ENCODE peak calls at places on chromosomes 7 and 10, in nine cellular contexts. S is stomach, W is sigmoid colon, V is transverse colon, T is endothelial cell of umbilical vein, B is HCT116, R is Panc1, L is breast epithelium, J is esophagus muscularis mucosa. A is an unnamed sample.

GRCh38 chr7:1054438-1055083 is 10.2 kb downstream of the GPR146 start:
- DNase-seq in T (peak; percentile 37), V (no peak), B (no peak), W (peak; percentile 86), L (no peak), R (no peak), J (no peak), S (no peak), A (peak; percentile 77)

GRCh38 chr7:44148961-44149550 is 7.9 kb upstream of the MYL7 start:
- DNase-seq in R (no peak), T (no peak), W (peak; percentile 41), V (no peak), B (no peak), S (no peak), L (no peak), J (no peak), A (peak; percentile 14)

GRCh38 chr10:71696635-71697326 is 22.8 kb downstream of the C10orf105 start:
- DNase-seq in J (no peak), V (peak; percentile 80), B (no peak), L (no peak), S (peak; percentile 77), T (peak; percentile 23), R (peak; percentile 48), W (no peak), A (peak; percentile 90)

GRCh38 chr7:113113912-113114311 is 4.4 kb downstream of the SMIM30 start:
- DNase-seq in S (no peak), V (no peak), J (no peak), B (no peak), T (no peak), W (no peak), R (no peak), L (no peak), A (no peak)

GRCh38 chr7:13115157-13115772 is 427.8 kb downstream of the ARL4A start:
- DNase-seq in L (no peak), B (no peak), J (no peak), T (peak; percentile 65), W (no peak), R (no peak), V (no peak), S (no peak), A (no peak)

GRCh38 chr10:72124984-72125383 is 36.6 kb upstream of the SPOCK2 start:
- DNase-seq in R (no peak), V (no peak), W (no peak), B (no peak), L (no peak), S (no peak), T (no peak), J (no peak), A (no peak)

GRCh38 chr7:35792472-35793224 is 8.2 kb upstream of the SEPTIN7 start:
- DNase-seq in S (no peak), R (no peak), L (no peak), J (no peak), T (peak; percentile 91), B (no peak), W (no peak), V (no peak), A (no peak)

GRCh38 chr7:38229386-38229785 is 44.0 kb downstream of the TARP start:
- DNase-seq in S (no peak), R (no peak), T (no peak), W (no peak), V (no peak), B (no peak), L (no peak), J (no peak), A (no peak)

GRCh38 chr7:140314571-140315480 is 83.5 kb downstream of the SLC37A3 start:
- DNase-seq in T (no peak), J (no peak), B (no peak), S (no peak), R (no peak), L (no peak), V (no peak), W (no peak), A (no peak)

GRCh38 chr10:60846173-60846572 is 67.9 kb downstream of the CDK1 start:
- DNase-seq in T (peak; percentile 27), B (peak; percentile 15), J (no peak), V (no peak), S (no peak), W (no peak), R (no peak), L (no peak), A (no peak)

GRCh38 chr10:124211921-124212320 is 118.5 kb upstream of the CHST15 start:
- DNase-seq in R (no peak), V (no peak), L (no peak), W (no peak), J (no peak), T (no peak), B (no peak), S (no peak), A (no peak)

GRCh38 chr10:84308481-84309304 is 19.7 kb upstream of the CCSER2 start:
- DNase-seq in R (no peak), T (peak; percentile 93), J (no peak), L (no peak), V (peak; percentile 51), S (peak; percentile 49), B (no peak), W (no peak), A (no peak)

GRCh38 chr10:34697366-34698247 is 117.5 kb downstream of the PARD3 start:
- DNase-seq in T (no peak), W (no peak), V (no peak), J (peak; percentile 75), S (no peak), L (no peak), R (no peak), B (no peak), A (no peak)

GRCh38 chr10:58362026-58362799 is 23.0 kb upstream of the TFAM start:
- DNase-seq in B (no peak), L (no peak), T (peak; percentile 7), R (no peak), V (no peak), J (no peak), W (no peak), S (no peak), A (no peak)

GRCh38 chr7:1052031-1052818 is 7.9 kb downstream of the GPR146 start:
- DNase-seq in S (no peak), T (no peak), W (no peak), L (no peak), V (no peak), R (no peak), B (no peak), J (no peak), A (peak; percentile 73)

GRCh38 chr10:70540089-70540788 is 61.7 kb downstream of the PALD1 start:
- DNase-seq in J (no peak), V (no peak), S (no peak), W (no peak), T (peak; percentile 24), B (no peak), R (no peak), L (no peak), A (no peak)

GRCh38 chr7:23893942-23894890 is 184.2 kb downstream of the STK31 start:
- DNase-seq in B (no peak), V (no peak), S (no peak), J (peak; percentile 85), R (no peak), T (no peak), L (no peak), W (no peak), A (no peak)

GRCh38 chr10:7664707-7665106 is 2.1 kb downstream of the ITIH5 start:
- DNase-seq in V (no peak), L (no peak), S (no peak), T (no peak), B (no peak), W (no peak), R (no peak), J (no peak), A (no peak)

GRCh38 chr10:86941991-86942421 is 15.4 kb downstream of the MMRN2 start:
- DNase-seq in J (no peak), L (no peak), W (peak; percentile 62), R (no peak), B (no peak), S (peak; percentile 24), T (no peak), V (no peak), A (no peak)

GRCh38 chr7:155107126-155107525 is 37.0 kb downstream of the HTR5A start:
- DNase-seq in T (no peak), V (no peak), J (no peak), R (no peak), W (no peak), S (no peak), L (no peak), B (no peak), A (no peak)

GRCh38 chr10:68543004-68543918 is 15.9 kb upstream of the SLC25A16 start:
- DNase-seq in J (no peak), T (no peak), B (peak; percentile 48), V (no peak), W (no peak), L (no peak), S (no peak), R (peak; percentile 46), A (no peak)

GRCh38 chr10:68537796-68538195 is 10.5 kb upstream of the SLC25A16 start:
- DNase-seq in T (no peak), S (no peak), V (no peak), L (no peak), B (no peak), J (no peak), W (no peak), R (no peak), A (no peak)

GRCh38 chr10:68536973-68537372 is 9.7 kb upstream of the SLC25A16 start:
- DNase-seq in B (no peak), T (no peak), S (no peak), J (no peak), L (no peak), R (no peak), V (no peak), W (no peak), A (no peak)

GRCh38 chr10:68542046-68542445 is 14.7 kb upstream of the SLC25A16 start:
- DNase-seq in R (no peak), L (no peak), V (no peak), W (no peak), J (no peak), S (no peak), T (no peak), B (no peak), A (no peak)
- H3K4me1 ChIP-seq in R (no peaks in the 10 kb centered on the region), L (no peaks in the 10 kb centered on the region), V (no peaks in the 10 kb centered on the region), W (no peaks in the 10 kb centered on the region), J (no peaks in the 10 kb centered on the region), S (no peaks in the 10 kb centered on the region), T (no peaks in the 10 kb centered on the region), B (peaks cover 19% of the 10 kb centered on the region), A (no peaks in the 10 kb centered on the region)

GRCh38 chr7:48971173-48971572 is 46.8 kb downstream of the CDC14C start:
- DNase-seq in W (no peak), R (no peak), B (no peak), S (no peak), T (no peak), V (no peak), J (no peak), L (no peak), A (no peak)
- TF ChIP-seq POLR2AphosphoS5 in W (no peak), R (no peak), B (no peak), S (no peak), T (no peak), V (no peak), J (no peak), L (no peak), A (no peak)

GRCh38 chr7:137934941-137935848 is 66.7 kb downstream of the CREB3L2 start:
- DNase-seq in R (no peak), J (no peak), W (no peak), S (no peak), B (no peak), T (peak; percentile 21), L (no peak), V (no peak), A (no peak)
- H3K4me1 ChIP-seq in R (no peaks in the 10 kb centered on the region), J (peaks cover 73% of the 10 kb centered on the region), W (no peaks in the 10 kb centered on the region), S (peaks cover 60% of the 10 kb centered on the region), B (peaks cover 17% of the 10 kb centered on the region), T (peaks cover 36% of the 10 kb centered on the region), L (peaks cover 30% of the 10 kb centered on the region), V (peaks cover 52% of the 10 kb centered on the region), A (peaks cover 64% of the 10 kb centered on the region)

GRCh38 chr7:66539948-66540375 is 88.7 kb upstream of the KCTD7 start:
- DNase-seq in W (no peak), T (no peak), L (no peak), J (no peak), B (no peak), S (no peak), V (no peak), R (no peak), A (no peak)
- TF ChIP-seq POLR2AphosphoS5 in W (no peak), T (no peak), L (no peak), J (no peak), B (no peak), S (no peak), V (no peak), R (no peak), A (no peak)

A was measured in spleen.